ENCODE peak calls at places on chromosomes 2 and 18, in six cellular contexts. C, O, F, N, E and G are unnamed samples.

GRCh38 chr2:120735750-120736170 is at the start of gene GLI2:
- DNase-seq in C (peak; percentile 87), O (peak; percentile 72), F (peak; percentile 83), N (peak; percentile 8), E (no peak), G (peak; percentile 80)

GRCh38 chr2:31286230-31286629 is 52.3 kb downstream of the EHD3 start:
- DNase-seq in C (no peak), O (no peak), F (no peak), N (no peak), E (no peak), G (no peak)

GRCh38 chr2:128366746-128367511 is 48.3 kb upstream of the HS6ST1 start:
- DNase-seq in C (peak; percentile 43), O (no peak), F (peak; percentile 21), N (peak; percentile 28), E (no peak), G (no peak)

GRCh38 chr2:232389327-232389726 is 10.8 kb downstream of the ALPP start:
- DNase-seq in C (no peak), O (no peak), F (no peak), N (no peak), E (no peak), G (no peak)

GRCh38 chr2:46181306-46181705 is 115.9 kb upstream of the EPAS1 start:
- DNase-seq in C (no peak), O (no peak), F (no peak), N (no peak), E (no peak), G (no peak)

GRCh38 chr2:223027442-223027841 is 24.5 kb upstream of the KCNE4 start:
- DNase-seq in C (no peak), O (no peak), F (no peak), N (peak; percentile 12), E (no peak), G (no peak)

GRCh38 chr2:153819056-153819455 is 52.7 kb upstream of the GALNT13 start:
- DNase-seq in C (no peak), O (no peak), F (no peak), N (no peak), E (no peak), G (no peak)

GRCh38 chr2:29228276-29228675 is 113.1 kb downstream of the CLIP4 start:
- DNase-seq in C (no peak), O (no peak), F (no peak), N (no peak), E (no peak), G (no peak)

GRCh38 chr2:98479959-98480524 is 35.4 kb downstream of the INPP4A start:
- DNase-seq in C (no peak), O (no peak), F (no peak), N (peak; percentile 67), E (no peak), G (no peak)

GRCh38 chr2:3728104-3729054 is 25.0 kb downstream of the DCDC2C start:
- DNase-seq in C (no peak), O (peak; percentile 53), F (no peak), N (peak; percentile 31), E (no peak), G (no peak)

GRCh38 chr2:127864877-127865276 is 6.9 kb upstream of the POLR2D start:
- DNase-seq in C (no peak), O (no peak), F (no peak), N (no peak), E (no peak), G (no peak)

GRCh38 chr2:43169987-43170732 is 56.2 kb downstream of the ZFP36L2 start:
- DNase-seq in C (no peak), O (peak; percentile 59), F (no peak), N (peak; percentile 6), E (peak; percentile 50), G (no peak)

GRCh38 chr18:57771183-57771582 is 31.9 kb downstream of the ATP8B1 start:
- DNase-seq in C (no peak), O (no peak), F (no peak), N (no peak), E (no peak), G (no peak)

GRCh38 chr2:174902491-174903242 is 102.5 kb downstream of the CHN1 start:
- DNase-seq in C (no peak), O (no peak), F (no peak), N (no peak), E (no peak), G (no peak)

GRCh38 chr2:115161531-115162453 is 719.4 kb downstream of the DPP10 start:
- DNase-seq in C (no peak), O (peak; percentile 9), F (no peak), N (peak; percentile 7), E (no peak), G (no peak)

GRCh38 chr2:20514596-20515269 is 67.9 kb downstream of the RHOB start:
- DNase-seq in C (peak; percentile 58), O (no peak), F (no peak), N (no peak), E (no peak), G (no peak)

GRCh38 chr2:218569038-218569431 is 396 bp downstream of the CNOT9 start:
- DNase-seq in C (peak; percentile 70), O (peak; percentile 60), F (peak; percentile 78), N (no peak), E (peak; percentile 49), G (peak; percentile 21)

GRCh38 chr2:236449167-236449586 is 120.4 kb upstream of the ACKR3 start:
- DNase-seq in C (no peak), O (no peak), F (no peak), N (no peak), E (no peak), G (no peak)

GRCh38 chr2:161124186-161124585 is 36.0 kb upstream of the TANK start:
- DNase-seq in C (no peak), O (no peak), F (no peak), N (no peak), E (no peak), G (no peak)

GRCh38 chr2:66683599-66683998 is 248.7 kb downstream of the MEIS1 start:
- DNase-seq in C (no peak), O (no peak), F (no peak), N (no peak), E (no peak), G (no peak)

GRCh38 chr18:24987933-24988840 is 363.8 kb downstream of the ZNF521 start:
- DNase-seq in C (no peak), O (no peak), F (no peak), N (no peak), E (no peak), G (no peak)

GRCh38 chr18:75656035-75656434 is 228.5 kb upstream of the SMIM21 start:
- DNase-seq in C (no peak), O (no peak), F (no peak), N (no peak), E (no peak), G (no peak)

GRCh38 chr2:9097871-9098270 is 94.4 kb upstream of the MBOAT2 start:
- DNase-seq in C (no peak), O (no peak), F (no peak), N (no peak), E (no peak), G (no peak)

GRCh38 chr18:24773101-24773500 is 312.7 kb downstream of the HRH4 start:
- DNase-seq in C (no peak), O (no peak), F (no peak), N (no peak), E (no peak), G (no peak)

GRCh38 chr2:62000538-62000937 is 95.1 kb downstream of the COMMD1 start:
- DNase-seq in C (no peak), O (no peak), F (no peak), N (no peak), E (no peak), G (no peak)

GRCh38 chr18:47184419-47185050 is 8.4 kb upstream of the IER3IP1 start:
- DNase-seq in C (no peak), O (no peak), F (no peak), N (no peak), E (no peak), G (no peak)

GRCh38 chr2:39405364-39405763 is 31.7 kb downstream of the MAP4K3 start:
- DNase-seq in C (no peak), O (no peak), F (no peak), N (no peak), E (no peak), G (no peak)

GRCh38 chr2:173583196-173583595 is 228.5 kb downstream of the CDCA7 start:
- DNase-seq in C (no peak), O (no peak), F (no peak), N (no peak), E (no peak), G (no peak)

GRCh38 chr2:187403568-187404260 is 44.3 kb downstream of the CALCRL start:
- DNase-seq in C (no peak), O (no peak), F (no peak), N (no peak), E (no peak), G (no peak)